ENCODE peak calls at places on chromosomes 11 and 22, in four cellular contexts. Y is mucosa of descending colon, G is IMR-90, Q is neuronal stem cell. F is an unnamed sample. For H3K4me1, the result is how much of the 10 kb centered on the place peaks cover.

GRCh38 chr11:44831605-44832394 is 105.0 kb downstream of the TSPAN18 start:
- DNase-seq in Q (no peak), G (no peak), Y (no peak), F (no peak)

GRCh38 chr22:31206896-31207687 is 5.0 kb upstream of the LIMK2 start:
- DNase-seq in G (no peak), Q (no peak), Y (peak), F (no peak)

GRCh38 chr11:58254936-58255335 is 13.1 kb downstream of the OR10W1 start:
- DNase-seq in G (peak), Q (no peak), Y (no peak), F (no peak)

GRCh38 chr11:37343279-37343678 is 745.2 kb upstream of the RAG2 start:
- DNase-seq in Q (no peak), G (no peak), Y (no peak), F (no peak)

GRCh38 chr22:40628354-40629042 is 8.0 kb downstream of the MRTFA start:
- DNase-seq in G (peak), Q (no peak), Y (no peak), F (no peak)

GRCh38 chr22:50046481-50047245 is 11.4 kb downstream of the TTLL8 start:
- DNase-seq in Q (no peak), Y (peak), G (no peak), F (no peak)

GRCh38 chr11:78138694-78139421 is 568 bp downstream of the ALG8 start:
- DNase-seq in Y (no peak), G (peak), Q (peak), F (no peak)

GRCh38 chr22:17381237-17381913 is 12.1 kb downstream of the CECR2 start:
- DNase-seq in G (no peak), Q (no peak), Y (no peak), F (no peak)

GRCh38 chr11:7548659-7549283 is 35.0 kb downstream of the PPFIBP2 start:
- DNase-seq in Y (no peak), G (no peak), Q (no peak), F (peak)

GRCh38 chr22:17085277-17086091 is 684 bp downstream of the IL17RA start:
- DNase-seq in Y (peak), Q (no peak), G (no peak), F (no peak)

GRCh38 chr11:113494021-113494420 is 18.8 kb upstream of the DRD2 start:
- DNase-seq in Q (no peak), G (no peak), Y (no peak), F (no peak)

GRCh38 chr11:2736577-2737225 is 36.9 kb upstream of the KCNQ1OT1 start:
- DNase-seq in Q (no peak), Y (no peak), G (no peak), F (no peak)

GRCh38 chr22:41868556-41868955 is 35.7 kb downstream of the SREBF2 start:
- DNase-seq in Y (no peak), G (no peak), Q (no peak), F (no peak)

GRCh38 chr11:69073445-69073844 is 24.7 kb downstream of the TPCN2 start:
- DNase-seq in G (no peak), Y (no peak), Q (no peak), F (no peak)

GRCh38 chr11:74783241-74783871 is 34.7 kb downstream of the RNF169 start:
- DNase-seq in G (peak), Q (no peak), Y (no peak), F (no peak)

GRCh38 chr11:405323-405975 is 9.3 kb downstream of the SIGIRR start:
- DNase-seq in G (no peak), Q (no peak), Y (peak), F (no peak)

GRCh38 chr11:408154-409007 is 6.4 kb downstream of the SIGIRR start:
- DNase-seq in G (no peak), Y (peak), Q (no peak), F (no peak)

GRCh38 chr11:405976-406795 is 8.6 kb downstream of the SIGIRR start:
- DNase-seq in Y (peak), G (no peak), Q (no peak), F (no peak)

GRCh38 chr11:407651-408080 is 7.1 kb downstream of the SIGIRR start:
- DNase-seq in Y (no peak), Q (no peak), G (no peak), F (no peak)

DNA sequence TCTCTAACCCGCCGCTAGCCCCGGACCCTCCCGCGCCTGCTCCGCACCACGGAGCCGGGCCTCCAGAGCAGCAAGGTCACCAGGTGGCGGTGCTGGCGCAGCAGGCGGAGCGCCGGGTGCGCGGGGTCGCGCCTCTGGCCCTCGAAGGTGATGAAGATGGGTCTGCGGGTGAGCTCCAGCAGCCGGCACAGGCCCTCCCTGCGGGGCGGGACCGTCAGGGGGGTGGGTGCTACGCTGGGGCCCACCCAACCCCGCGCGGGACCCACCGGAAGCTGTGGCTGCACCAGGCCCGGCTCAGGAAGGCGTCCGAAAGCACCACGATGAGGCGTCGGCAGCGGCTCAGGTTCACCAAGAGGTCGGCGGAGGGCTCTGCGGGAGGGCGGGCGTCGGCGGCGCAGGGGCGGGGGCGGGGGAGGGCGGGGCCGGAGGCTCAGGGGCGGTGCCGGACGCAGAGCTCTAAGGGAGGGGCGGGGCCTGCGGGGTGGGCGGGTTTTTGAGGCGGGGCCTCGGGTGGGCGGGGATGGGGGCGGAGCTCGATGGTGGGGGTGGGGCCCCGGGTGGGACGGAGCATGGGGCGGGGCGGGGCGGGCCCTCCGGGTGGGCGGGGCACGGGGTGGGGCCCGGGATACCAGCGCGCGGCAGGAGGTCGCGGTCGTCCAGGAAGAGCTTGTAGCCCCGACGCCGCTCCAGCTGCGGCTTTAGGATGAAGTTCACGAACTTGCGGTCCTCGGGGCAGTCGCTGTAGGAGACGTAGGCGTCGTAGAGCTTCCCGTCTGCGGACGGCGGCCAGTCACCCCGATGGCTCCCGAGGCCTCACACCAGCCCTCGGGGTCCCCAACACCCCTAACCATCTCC is 7.8 kb downstream of the SIGIRR start:
- DNase-seq in G (peak), Q (peak), Y (peak), F (no peak)
- H3K4me3 ChIP-seq in G (peak), Q (no peak), Y (peak), F (peak)

GRCh38 chr11:76491644-76492043 is 46.8 kb downstream of the EMSY start:
- DNase-seq in Q (no peak), Y (no peak), G (no peak), F (no peak)

GRCh38 chr11:76493626-76494539 is 49.1 kb downstream of the EMSY start:
- DNase-seq in Q (no peak), Y (peak), G (no peak), F (no peak)

GRCh38 chr11:76495017-76495416 is 50.2 kb downstream of the EMSY start:
- DNase-seq in Q (no peak), Y (no peak), G (no peak), F (no peak)

GRCh38 chr11:76496174-76496573 is 51.4 kb downstream of the EMSY start:
- DNase-seq in G (no peak), Y (no peak), Q (no peak), F (no peak)

GRCh38 chr11:76493040-76493439 is 48.2 kb downstream of the EMSY start:
- DNase-seq in G (no peak), Q (no peak), Y (peak), F (no peak)
- H3K4me1 ChIP-seq in G (under half), Q (under half), Y (under half), F (under half)

GRCh38 chr22:19523240-19524169 is 705 bp downstream of the CLDN5 start:
- DNase-seq in Q (peak), Y (no peak), G (peak), F (no peak)
- H3K4me3 ChIP-seq in Q (no peak), Y (no peak), G (peak), F (peak)

GRCh38 chr22:44438056-44438455 is 60.0 kb downstream of the RTL6 start:
- DNase-seq in Y (no peak), Q (no peak), G (no peak), F (no peak)

GRCh38 chr22:44439356-44440223 is 58.4 kb downstream of the RTL6 start:
- DNase-seq in Y (no peak), Q (no peak), G (no peak), F (no peak)

GRCh38 chr22:44436656-44437492 is 61.2 kb downstream of the RTL6 start:
- DNase-seq in Y (no peak), G (no peak), Q (no peak), F (no peak)

GRCh38 chr22:44438481-44439131 is 59.4 kb downstream of the RTL6 start:
- DNase-seq in Q (no peak), G (no peak), Y (no peak), F (no peak)

GRCh38 chr22:44437493-44438015 is 60.5 kb downstream of the RTL6 start:
- DNase-seq in Q (no peak), Y (no peak), G (peak), F (no peak)
- H3K4me1 ChIP-seq in Q (under half), Y (under half), G (under half), F (under half)

GRCh38 chr11:122981388-122982264 is at the start of gene BSX:
- DNase-seq in Q (peak), G (peak), Y (no peak), F (peak)

GRCh38 chr11:122979103-122979814 is 2.4 kb downstream of the BSX start:
- DNase-seq in Y (no peak), G (no peak), Q (no peak), F (no peak)

GRCh38 chr11:122979815-122980656 is 1.6 kb downstream of the BSX start:
- DNase-seq in Y (no peak), Q (peak), G (no peak), F (no peak)

GRCh38 chr11:122983438-122984185 is 2.0 kb upstream of the BSX start:
- DNase-seq in G (no peak), Q (no peak), Y (no peak), F (no peak)

GRCh38 chr11:122984186-122985011 is 2.8 kb upstream of the BSX start:
- DNase-seq in Y (no peak), Q (peak), G (no peak), F (no peak)
- H3K4me3 ChIP-seq in Y (no peak), Q (peak), G (peak), F (peak)

GRCh38 chr22:46091277-46091977 is 58.9 kb upstream of the PPARA start:
- DNase-seq in Y (peak), G (no peak), Q (no peak), F (no peak)
- H3K4me1 ChIP-seq in Y (under half), G (under half), Q (under half), F (under half)

GRCh38 chr22:24951942-24952836 is at the start of gene KIAA1671:
- DNase-seq in G (peak), Q (peak), Y (peak), F (peak)

GRCh38 chr22:24954114-24954463 is 1.6 kb downstream of the KIAA1671 start:
- DNase-seq in Q (no peak), G (no peak), Y (no peak), F (no peak)

GRCh38 chr22:24954856-24955255 is 2.3 kb downstream of the KIAA1671 start:
- DNase-seq in Q (no peak), Y (no peak), G (no peak), F (no peak)

GRCh38 chr22:24952837-24953293 is 349 bp downstream of the KIAA1671 start:
- DNase-seq in G (peak), Y (peak), Q (peak), F (no peak)

GRCh38 chr22:24953294-24954113 is 988 bp downstream of the KIAA1671 start:
- DNase-seq in Q (no peak), G (no peak), Y (peak), F (no peak)
- H3K4me3 ChIP-seq in Q (peak), G (no peak), Y (peak), F (peak)

GRCh38 chr22:21568207-21569075 is 927 bp downstream of the UBE2L3 start:
- DNase-seq in G (peak), Y (peak), Q (no peak), F (no peak)
- H3K4me1 ChIP-seq in G (under half), Y (under half), Q (under half), F (under half)

F was measured in iPS DF 6.9.